ENCODE peak calls at places on chromosomes 6 and 20, in eight cellular contexts. One of them, this sample, is unnamed.

GRCh38 chr6:149988550-149989336 is 25.0 kb downstream of the ULBP1 start:
- DNase-seq in Peyer's patch: no peak
- DNase-seq in aorta: no peak
- DNase-seq in CD8-positive, alpha-beta T cell: no peak
- DNase-seq in kidney epithelial cell: no peak
- DNase-seq in naive thymus-derived CD4-positive, alpha-beta T cell: no peak
- DNase-seq in CD4-positive, alpha-beta memory T cell: no peak
- DNase-seq in Panc1: no peak
- DNase-seq in this sample: no peak

GRCh38 chr6:131488780-131489179 is 84.2 kb upstream of the ARG1 start:
- DNase-seq in kidney epithelial cell: no peak
- DNase-seq in aorta: no peak
- DNase-seq in CD4-positive, alpha-beta memory T cell: no peak
- DNase-seq in naive thymus-derived CD4-positive, alpha-beta T cell: no peak
- DNase-seq in CD8-positive, alpha-beta T cell: no peak
- DNase-seq in Peyer's patch: no peak
- DNase-seq in Panc1: no peak
- DNase-seq in this sample: no peak

GRCh38 chr20:50589548-50590347 is 79.6 kb downstream of the PTPN1 start:
- DNase-seq in CD4-positive, alpha-beta memory T cell: no peak
- DNase-seq in aorta: peak; percentile 54
- DNase-seq in Peyer's patch: no peak
- DNase-seq in CD8-positive, alpha-beta T cell: no peak
- DNase-seq in naive thymus-derived CD4-positive, alpha-beta T cell: no peak
- DNase-seq in Panc1: no peak
- DNase-seq in kidney epithelial cell: no peak
- DNase-seq in this sample: no peak

GRCh38 chr6:154840363-154840762 is 107.1 kb downstream of the SCAF8 start:
- DNase-seq in kidney epithelial cell: no peak
- DNase-seq in Peyer's patch: no peak
- DNase-seq in naive thymus-derived CD4-positive, alpha-beta T cell: no peak
- DNase-seq in aorta: no peak
- DNase-seq in CD4-positive, alpha-beta memory T cell: no peak
- DNase-seq in CD8-positive, alpha-beta T cell: no peak
- DNase-seq in Panc1: no peak
- DNase-seq in this sample: no peak

GRCh38 chr6:147874322-147874721 is 365.8 kb downstream of the SAMD5 start:
- DNase-seq in kidney epithelial cell: no peak
- DNase-seq in naive thymus-derived CD4-positive, alpha-beta T cell: no peak
- DNase-seq in CD8-positive, alpha-beta T cell: no peak
- DNase-seq in CD4-positive, alpha-beta memory T cell: no peak
- DNase-seq in Peyer's patch: no peak
- DNase-seq in aorta: no peak
- DNase-seq in Panc1: no peak
- DNase-seq in this sample: no peak

GRCh38 chr6:2760882-2761842 is 4.0 kb upstream of the WRNIP1 start:
- DNase-seq in CD4-positive, alpha-beta memory T cell: no peak
- DNase-seq in naive thymus-derived CD4-positive, alpha-beta T cell: peak; percentile 48
- DNase-seq in CD8-positive, alpha-beta T cell: no peak
- DNase-seq in kidney epithelial cell: no peak
- DNase-seq in aorta: no peak
- DNase-seq in Panc1: no peak
- DNase-seq in Peyer's patch: no peak
- DNase-seq in this sample: no peak

GRCh38 chr6:166301611-166302529 is 6.3 kb downstream of the PRR18 start:
- DNase-seq in Panc1: no peak
- DNase-seq in naive thymus-derived CD4-positive, alpha-beta T cell: no peak
- DNase-seq in CD8-positive, alpha-beta T cell: no peak
- DNase-seq in Peyer's patch: no peak
- DNase-seq in aorta: no peak
- DNase-seq in kidney epithelial cell: no peak
- DNase-seq in CD4-positive, alpha-beta memory T cell: no peak
- DNase-seq in this sample: no peak

GRCh38 chr6:11911535-11911934 is 100.6 kb upstream of the HIVEP1 start:
- DNase-seq in kidney epithelial cell: no peak
- DNase-seq in Peyer's patch: no peak
- DNase-seq in naive thymus-derived CD4-positive, alpha-beta T cell: no peak
- DNase-seq in CD8-positive, alpha-beta T cell: no peak
- DNase-seq in Panc1: no peak
- DNase-seq in aorta: no peak
- DNase-seq in CD4-positive, alpha-beta memory T cell: no peak
- DNase-seq in this sample: no peak

GRCh38 chr6:127966616-127967015 is 65.8 kb upstream of the THEMIS start:
- DNase-seq in aorta: no peak
- DNase-seq in CD8-positive, alpha-beta T cell: no peak
- DNase-seq in CD4-positive, alpha-beta memory T cell: no peak
- DNase-seq in naive thymus-derived CD4-positive, alpha-beta T cell: no peak
- DNase-seq in Peyer's patch: no peak
- DNase-seq in Panc1: no peak
- DNase-seq in kidney epithelial cell: no peak
- DNase-seq in this sample: peak; percentile 5

GRCh38 chr6:89597988-89598387 is 40.6 kb downstream of the LYRM2 start:
- DNase-seq in CD4-positive, alpha-beta memory T cell: no peak
- DNase-seq in CD8-positive, alpha-beta T cell: no peak
- DNase-seq in kidney epithelial cell: peak; percentile 1
- DNase-seq in naive thymus-derived CD4-positive, alpha-beta T cell: no peak
- DNase-seq in aorta: no peak
- DNase-seq in Peyer's patch: no peak
- DNase-seq in Panc1: peak; percentile 4
- DNase-seq in this sample: peak; percentile 62

GRCh38 chr6:152669894-152670293 is 27.8 kb upstream of the MYCT1 start:
- DNase-seq in aorta: no peak
- DNase-seq in CD4-positive, alpha-beta memory T cell: no peak
- DNase-seq in Panc1: no peak
- DNase-seq in naive thymus-derived CD4-positive, alpha-beta T cell: no peak
- DNase-seq in CD8-positive, alpha-beta T cell: no peak
- DNase-seq in kidney epithelial cell: no peak
- DNase-seq in Peyer's patch: no peak
- DNase-seq in this sample: peak; percentile 60

GRCh38 chr6:149566372-149567193 is at the start of gene GINM1:
- DNase-seq in CD4-positive, alpha-beta memory T cell: peak; percentile 63
- DNase-seq in naive thymus-derived CD4-positive, alpha-beta T cell: peak; percentile 44
- DNase-seq in Peyer's patch: peak; percentile 60
- DNase-seq in Panc1: no peak
- DNase-seq in kidney epithelial cell: no peak
- DNase-seq in CD8-positive, alpha-beta T cell: peak; percentile 32
- DNase-seq in aorta: peak; percentile 84
- DNase-seq in this sample: peak; percentile 42

DNA sequence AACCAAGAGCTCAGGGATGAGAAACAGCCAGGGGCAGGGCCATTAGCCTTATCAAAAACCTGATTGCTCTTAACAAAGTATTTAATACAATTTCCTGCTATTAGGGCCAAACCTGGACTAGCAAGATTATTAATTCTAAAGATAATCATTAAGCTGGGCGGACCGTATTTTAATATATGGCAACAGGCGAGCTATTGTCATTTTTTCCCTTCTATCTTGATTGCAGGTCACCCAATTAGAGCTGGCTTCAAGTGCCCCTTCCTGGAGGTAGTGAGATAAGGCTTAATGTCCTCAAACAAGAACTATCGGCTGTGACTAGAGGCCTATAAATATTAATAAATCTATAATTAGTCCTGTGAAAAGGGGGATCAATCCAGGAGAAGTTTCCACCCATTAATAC is 66.0 kb upstream of the BLCAP start:
- DNase-seq in Panc1: no peak
- DNase-seq in CD8-positive, alpha-beta T cell: no peak
- DNase-seq in naive thymus-derived CD4-positive, alpha-beta T cell: no peak
- DNase-seq in CD4-positive, alpha-beta memory T cell: no peak
- DNase-seq in aorta: no peak
- DNase-seq in Peyer's patch: no peak
- DNase-seq in kidney epithelial cell: no peak
- DNase-seq in this sample: no peak
- H3K27me3 ChIP-seq in Panc1: peaks cover 10% of the 10 kb centered on the region
- H3K27me3 ChIP-seq in CD8-positive, alpha-beta T cell: no peaks in the 10 kb centered on the region
- H3K27me3 ChIP-seq in naive thymus-derived CD4-positive, alpha-beta T cell: no peaks in the 10 kb centered on the region
- H3K27me3 ChIP-seq in CD4-positive, alpha-beta memory T cell: no peaks in the 10 kb centered on the region
- H3K27me3 ChIP-seq in aorta: no peaks in the 10 kb centered on the region
- H3K27me3 ChIP-seq in Peyer's patch: no peaks in the 10 kb centered on the region
- H3K27me3 ChIP-seq in kidney epithelial cell: peaks cover 17% of the 10 kb centered on the region
- H3K27me3 ChIP-seq in this sample: no peaks in the 10 kb centered on the region

DNA sequence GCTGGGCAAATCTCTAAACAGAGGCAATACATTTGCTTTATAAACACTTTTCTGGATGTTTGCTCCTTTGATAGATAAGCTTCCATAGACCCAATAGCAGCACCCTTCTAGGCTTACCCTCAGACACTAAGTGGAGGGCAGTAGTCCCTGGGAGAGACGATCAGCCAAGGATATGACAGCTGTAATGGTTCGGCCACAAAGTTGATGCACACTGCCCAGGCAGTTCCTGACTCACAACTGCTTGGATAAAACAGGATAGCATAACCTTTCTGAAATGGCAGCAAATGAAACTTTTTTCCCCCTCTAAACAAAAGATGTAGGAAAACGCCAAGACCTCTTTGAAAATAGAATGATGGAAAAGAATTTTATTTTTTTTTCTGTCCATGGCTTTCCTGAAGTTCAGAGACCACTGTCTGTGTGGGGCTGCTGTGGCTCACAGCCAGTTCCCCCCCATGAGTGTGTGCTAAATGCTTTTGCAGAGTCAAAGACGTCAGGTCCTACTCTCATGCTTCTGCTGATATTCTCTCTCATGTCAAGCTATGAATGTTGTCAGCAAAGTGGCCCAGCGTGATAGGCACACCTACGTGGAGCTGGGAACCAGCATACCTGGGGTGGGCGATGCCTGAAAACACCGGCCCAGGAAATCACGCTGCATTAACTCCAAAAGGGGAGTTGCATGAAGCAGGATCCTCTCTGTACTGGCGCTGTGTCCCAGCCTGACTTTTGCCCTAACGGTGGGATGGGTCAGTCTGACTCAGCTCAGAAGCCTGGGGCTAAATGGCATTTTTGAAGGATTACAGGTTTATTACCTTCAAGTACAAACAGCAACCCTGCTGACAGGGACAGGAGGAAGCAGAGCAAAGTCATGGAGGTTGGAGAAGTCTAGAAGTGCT is 8.8 kb upstream of the MRPS10 start:
- DNase-seq in CD8-positive, alpha-beta T cell: no peak
- DNase-seq in kidney epithelial cell: peak; percentile 88
- DNase-seq in aorta: peak; percentile 30
- DNase-seq in CD4-positive, alpha-beta memory T cell: no peak
- DNase-seq in Peyer's patch: no peak
- DNase-seq in naive thymus-derived CD4-positive, alpha-beta T cell: no peak
- DNase-seq in Panc1: peak; percentile 93
- DNase-seq in this sample: no peak
- H3K4me3 ChIP-seq in CD8-positive, alpha-beta T cell: no peak overlapping the region
- H3K4me3 ChIP-seq in kidney epithelial cell: no peak overlapping the region
- H3K4me3 ChIP-seq in aorta: no peak overlapping the region
- H3K4me3 ChIP-seq in CD4-positive, alpha-beta memory T cell: no peak overlapping the region
- H3K4me3 ChIP-seq in Peyer's patch: peak overlapping the region; percentile 0
- H3K4me3 ChIP-seq in naive thymus-derived CD4-positive, alpha-beta T cell: no peak overlapping the region
- H3K4me3 ChIP-seq in Panc1: peak overlapping the region; percentile 2
- H3K4me3 ChIP-seq in this sample: no peak overlapping the region

DNA sequence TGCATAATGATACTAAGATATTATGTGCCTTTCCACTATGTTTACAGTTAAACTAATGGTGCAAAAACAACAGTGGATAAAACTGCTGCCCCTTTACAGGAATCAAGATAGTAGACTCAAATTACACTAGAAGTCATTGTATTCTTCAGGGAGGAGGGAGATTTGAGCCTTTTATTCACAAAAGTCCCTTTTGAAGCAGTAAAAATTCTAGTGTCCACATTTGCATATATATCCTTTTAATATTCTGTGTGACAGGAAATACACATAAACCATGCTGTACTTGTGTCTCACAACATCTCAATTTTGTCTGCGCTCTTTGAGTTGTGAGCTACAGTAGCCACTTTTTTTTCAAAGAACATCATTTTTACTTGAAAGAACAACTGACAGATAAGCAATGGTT is 21.4 kb downstream of the LMBRD1 start:
- DNase-seq in CD8-positive, alpha-beta T cell: no peak
- DNase-seq in Peyer's patch: no peak
- DNase-seq in kidney epithelial cell: no peak
- DNase-seq in aorta: no peak
- DNase-seq in CD4-positive, alpha-beta memory T cell: no peak
- DNase-seq in Panc1: no peak
- DNase-seq in naive thymus-derived CD4-positive, alpha-beta T cell: no peak
- DNase-seq in this sample: no peak
- H3K36me3 ChIP-seq in CD8-positive, alpha-beta T cell: peaks cover 4% of the 10 kb centered on the region
- H3K36me3 ChIP-seq in Peyer's patch: no peaks in the 10 kb centered on the region
- H3K36me3 ChIP-seq in kidney epithelial cell: no peaks in the 10 kb centered on the region
- H3K36me3 ChIP-seq in aorta: no peaks in the 10 kb centered on the region
- H3K36me3 ChIP-seq in CD4-positive, alpha-beta memory T cell: no peaks in the 10 kb centered on the region
- H3K36me3 ChIP-seq in Panc1: no peaks in the 10 kb centered on the region
- H3K36me3 ChIP-seq in naive thymus-derived CD4-positive, alpha-beta T cell: no peaks in the 10 kb centered on the region
- H3K36me3 ChIP-seq in this sample: no peaks in the 10 kb centered on the region

GRCh38 chr6:83708970-83709747 is at the start of gene SNAP91:
- DNase-seq in Panc1: no peak
- DNase-seq in aorta: peak; percentile 82
- DNase-seq in Peyer's patch: no peak
- DNase-seq in CD4-positive, alpha-beta memory T cell: no peak
- DNase-seq in kidney epithelial cell: no peak
- DNase-seq in CD8-positive, alpha-beta T cell: no peak
- DNase-seq in naive thymus-derived CD4-positive, alpha-beta T cell: no peak
- DNase-seq in this sample: peak; percentile 22

GRCh38 chr6:83711958-83712357 is 3.1 kb upstream of the SNAP91 start:
- DNase-seq in naive thymus-derived CD4-positive, alpha-beta T cell: no peak
- DNase-seq in CD8-positive, alpha-beta T cell: no peak
- DNase-seq in CD4-positive, alpha-beta memory T cell: no peak
- DNase-seq in kidney epithelial cell: no peak
- DNase-seq in Panc1: no peak
- DNase-seq in Peyer's patch: no peak
- DNase-seq in aorta: no peak
- DNase-seq in this sample: no peak

GRCh38 chr6:83708546-83708969 is 343 bp downstream of the SNAP91 start:
- DNase-seq in CD4-positive, alpha-beta memory T cell: no peak
- DNase-seq in kidney epithelial cell: no peak
- DNase-seq in Panc1: no peak
- DNase-seq in CD8-positive, alpha-beta T cell: no peak
- DNase-seq in Peyer's patch: no peak
- DNase-seq in aorta: peak; percentile 73
- DNase-seq in naive thymus-derived CD4-positive, alpha-beta T cell: no peak
- DNase-seq in this sample: peak; percentile 68

GRCh38 chr6:83709748-83710050 is 798 bp upstream of the SNAP91 start:
- DNase-seq in CD8-positive, alpha-beta T cell: no peak
- DNase-seq in aorta: no peak
- DNase-seq in CD4-positive, alpha-beta memory T cell: no peak
- DNase-seq in Panc1: no peak
- DNase-seq in Peyer's patch: no peak
- DNase-seq in naive thymus-derived CD4-positive, alpha-beta T cell: no peak
- DNase-seq in kidney epithelial cell: no peak
- DNase-seq in this sample: no peak

DNA sequence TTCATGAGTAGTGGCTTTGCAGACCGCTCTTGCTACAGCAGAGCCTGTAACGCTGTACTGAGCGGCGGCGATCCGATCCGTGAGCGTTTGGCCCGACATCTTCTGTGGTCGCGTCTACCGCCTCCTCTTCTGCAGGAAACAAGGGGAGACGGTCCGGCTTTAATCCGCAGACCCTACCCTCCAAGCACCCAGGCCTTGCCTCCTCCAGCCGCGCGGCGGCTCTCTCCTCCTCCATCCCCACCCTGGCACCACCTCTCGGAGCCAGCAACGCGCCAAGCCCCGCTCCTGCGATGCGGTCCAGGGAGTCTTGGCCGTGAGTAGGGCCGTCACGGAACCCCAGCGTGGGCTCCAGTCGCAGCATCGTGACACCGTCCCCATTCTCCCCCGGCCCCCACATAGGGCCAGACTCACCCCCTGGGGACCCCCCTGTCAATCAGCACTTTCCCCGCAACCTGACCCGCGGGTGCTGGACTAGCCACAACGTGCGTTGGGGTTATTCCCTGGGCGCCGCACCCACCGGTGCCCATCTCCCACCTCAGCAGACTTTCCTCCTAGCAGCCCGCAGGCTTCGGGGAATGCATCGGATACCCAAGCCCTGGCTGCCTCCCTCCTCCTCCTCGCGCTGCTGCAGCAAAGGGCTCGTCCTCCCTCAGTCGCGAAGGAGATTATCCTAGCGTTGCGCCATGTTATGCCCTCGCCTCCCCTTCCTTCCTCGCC is 914 bp downstream of the SNAP91 start:
- DNase-seq in Panc1: no peak
- DNase-seq in kidney epithelial cell: no peak
- DNase-seq in CD8-positive, alpha-beta T cell: no peak
- DNase-seq in aorta: peak; percentile 79
- DNase-seq in naive thymus-derived CD4-positive, alpha-beta T cell: no peak
- DNase-seq in Peyer's patch: no peak
- DNase-seq in CD4-positive, alpha-beta memory T cell: no peak
- DNase-seq in this sample: peak; percentile 50
- H3K27me3 ChIP-seq in Panc1: peaks cover 6% of the 10 kb centered on the region
- H3K27me3 ChIP-seq in kidney epithelial cell: peaks cover 34% of the 10 kb centered on the region
- H3K27me3 ChIP-seq in CD8-positive, alpha-beta T cell: peaks cover 4% of the 10 kb centered on the region
- H3K27me3 ChIP-seq in aorta: no peaks in the 10 kb centered on the region
- H3K27me3 ChIP-seq in naive thymus-derived CD4-positive, alpha-beta T cell: no peaks in the 10 kb centered on the region
- H3K27me3 ChIP-seq in Peyer's patch: no peaks in the 10 kb centered on the region
- H3K27me3 ChIP-seq in CD4-positive, alpha-beta memory T cell: peaks cover 13% of the 10 kb centered on the region
- H3K27me3 ChIP-seq in this sample: peaks cover 50% of the 10 kb centered on the region